ENCODE peak calls at places on chromosomes 13 and 19, in four cellular contexts. I, E, Y and H are unnamed samples.

GRCh38 chr19:2221250-2221831 is 14.8 kb downstream of the PLEKHJ1 start:
- DNase-seq in Y (no peak), E (no peak), I (peak), H (peak)

GRCh38 chr13:27135023-27135422 is 36.6 kb downstream of the USP12 start:
- DNase-seq in Y (no peak), E (no peak), I (no peak), H (no peak)

GRCh38 chr13:79455331-79455730 is 25.6 kb upstream of the NDFIP2 start:
- DNase-seq in Y (no peak), E (no peak), I (peak), H (no peak)

GRCh38 chr19:5711025-5711424 is 8.9 kb downstream of the LONP1 start:
- DNase-seq in Y (no peak), I (no peak), E (no peak), H (no peak)

GRCh38 chr19:57708641-57709354 is at the start of gene ZNF154:
- DNase-seq in I (peak), E (no peak), Y (peak), H (peak)

GRCh38 chr13:45827318-45827717 is 24.2 kb downstream of the SIAH3 start:
- DNase-seq in Y (no peak), E (no peak), I (no peak), H (no peak)

GRCh38 chr13:45630791-45631190 is 15.3 kb upstream of the ERICH6B start:
- DNase-seq in Y (no peak), I (no peak), E (no peak), H (no peak)

GRCh38 chr13:109833940-109834339 is 47.6 kb upstream of the IRS2 start:
- DNase-seq in I (no peak), E (no peak), Y (no peak), H (no peak)

GRCh38 chr13:97435297-97435682 is 1.3 kb downstream of the RAP2A start:
- DNase-seq in I (no peak), Y (no peak), E (no peak), H (no peak)

GRCh38 chr13:90800082-90800746 is 547.3 kb upstream of the MIR17HG start:
- DNase-seq in E (peak), I (no peak), Y (peak), H (no peak)

GRCh38 chr13:25967144-25967543 is 84.7 kb downstream of the SHISA2 start:
- DNase-seq in Y (no peak), I (no peak), E (no peak), H (no peak)

GRCh38 chr19:45087531-45087930 is 5.4 kb upstream of the PPP1R37 start:
- DNase-seq in Y (peak), I (no peak), E (no peak), H (no peak)

GRCh38 chr13:21020581-21020980 is 40.8 kb downstream of the LATS2 start:
- DNase-seq in E (peak), I (no peak), Y (no peak), H (no peak)

GRCh38 chr19:50580970-50581636 is 12.9 kb upstream of the LRRC4B start:
- DNase-seq in Y (no peak), I (no peak), E (no peak), H (no peak)

GRCh38 chr19:50829801-50830200 is 3.6 kb downstream of the KLK15 start:
- DNase-seq in Y (no peak), E (no peak), I (no peak), H (no peak)

GRCh38 chr13:62418872-62419271 is 1003.2 kb upstream of the PCDH20 start:
- DNase-seq in Y (no peak), I (no peak), E (no peak), H (no peak)

GRCh38 chr13:43675577-43675976 is 111.2 kb downstream of the ENOX1 start:
- DNase-seq in E (no peak), I (no peak), Y (no peak), H (no peak)

GRCh38 chr13:35144496-35144895 is 202.4 kb downstream of the NBEA start:
- DNase-seq in E (no peak), Y (no peak), I (peak), H (no peak)

GRCh38 chr13:47332149-47332548 is 435.3 kb upstream of the HTR2A start:
- DNase-seq in I (no peak), E (no peak), Y (no peak), H (no peak)

GRCh38 chr19:50723735-50724521 is 764 bp downstream of the CLEC11A start:
- DNase-seq in E (no peak), I (no peak), Y (peak), H (no peak)

GRCh38 chr13:67515895-67516294 is 285.8 kb upstream of the PCDH9 start:
- DNase-seq in I (peak), Y (no peak), E (no peak), H (peak)

GRCh38 chr13:105442941-105443340 is 1092.5 kb downstream of the EFNB2 start:
- DNase-seq in Y (no peak), I (peak), E (no peak), H (peak)

GRCh38 chr19:46368116-46368515 is 21.2 kb downstream of the PPP5C start:
- DNase-seq in Y (no peak), I (no peak), E (no peak), H (no peak)

GRCh38 chr19:45076029-45076850 is at the start of gene ZNF296:
- DNase-seq in I (no peak), E (peak), Y (peak), H (no peak)

GRCh38 chr19:38081547-38082255 is 142.3 kb downstream of the DPF1 start:
- DNase-seq in I (no peak), E (no peak), Y (no peak), H (no peak)

GRCh38 chr13:46149272-46150133 is 32.5 kb downstream of the LCP1 start:
- DNase-seq in Y (no peak), E (no peak), I (peak), H (peak)

GRCh38 chr13:44930907-44931676 is 58.2 kb downstream of the NUFIP1 start:
- DNase-seq in Y (no peak), I (peak), E (no peak), H (no peak)

GRCh38 chr19:43820098-43820860 is 6.8 kb upstream of the ZNF283 start:
- DNase-seq in E (no peak), Y (no peak), I (peak), H (no peak)

GRCh38 chr19:30207357-30207756 is 164.8 kb upstream of the ZNF536 start:
- DNase-seq in I (no peak), Y (no peak), E (no peak), H (no peak)

GRCh38 chr13:27792393-27793218 is at the start of gene GSX1:
- DNase-seq in I (peak), Y (peak), E (peak), H (peak)

GRCh38 chr19:47375694-47376588 is 26.8 kb downstream of the DHX34 start:
- DNase-seq in I (no peak), Y (no peak), E (no peak), H (no peak)

GRCh38 chr19:53333071-53333465 is 481 bp upstream of the ZNF845 start:
- DNase-seq in E (peak), Y (peak), I (peak), H (peak)

GRCh38 chr13:44903596-44903995 is 85.7 kb downstream of the NUFIP1 start:
- DNase-seq in I (peak), E (peak), Y (no peak), H (peak)

GRCh38 chr19:19460761-19461265 is 54.5 kb downstream of the TSSK6 start:
- DNase-seq in E (peak), Y (no peak), I (no peak), H (no peak)

GRCh38 chr19:39467941-39468340 is 12.7 kb upstream of the TIMM50 start:
- DNase-seq in Y (no peak), E (no peak), I (no peak), H (no peak)

GRCh38 chr13:113863511-113864302 is at the start of gene GAS6:
- DNase-seq in Y (no peak), I (no peak), E (no peak), H (no peak)

GRCh38 chr19:14472202-14472961 is 2.8 kb downstream of the PTGER1 start:
- DNase-seq in I (no peak), Y (peak), E (peak), H (no peak)

GRCh38 chr19:45130888-45131615 is 29.7 kb downstream of the NKPD1 start:
- DNase-seq in E (no peak), I (no peak), Y (no peak), H (no peak)

GRCh38 chr19:10516671-10517286 is 468 bp downstream of the S1PR5 start:
- DNase-seq in Y (no peak), I (peak), E (no peak), H (no peak)

GRCh38 chr13:47146136-47146535 is 249.3 kb upstream of the HTR2A start:
- DNase-seq in E (no peak), I (no peak), Y (no peak), H (peak)

GRCh38 chr19:48837081-48837524 is 812 bp upstream of the HSD17B14 start:
- DNase-seq in I (peak), E (peak), Y (peak), H (no peak)

GRCh38 chr19:48835734-48836088 is 580 bp downstream of the HSD17B14 start:
- DNase-seq in E (peak), I (peak), Y (peak), H (no peak)

GRCh38 chr19:48837586-48838191 is 1.4 kb upstream of the HSD17B14 start:
- DNase-seq in E (no peak), Y (no peak), I (no peak), H (no peak)

GRCh38 chr19:48833977-48834376 is 2.3 kb downstream of the HSD17B14 start:
- DNase-seq in Y (no peak), E (no peak), I (no peak), H (no peak)

DNA sequence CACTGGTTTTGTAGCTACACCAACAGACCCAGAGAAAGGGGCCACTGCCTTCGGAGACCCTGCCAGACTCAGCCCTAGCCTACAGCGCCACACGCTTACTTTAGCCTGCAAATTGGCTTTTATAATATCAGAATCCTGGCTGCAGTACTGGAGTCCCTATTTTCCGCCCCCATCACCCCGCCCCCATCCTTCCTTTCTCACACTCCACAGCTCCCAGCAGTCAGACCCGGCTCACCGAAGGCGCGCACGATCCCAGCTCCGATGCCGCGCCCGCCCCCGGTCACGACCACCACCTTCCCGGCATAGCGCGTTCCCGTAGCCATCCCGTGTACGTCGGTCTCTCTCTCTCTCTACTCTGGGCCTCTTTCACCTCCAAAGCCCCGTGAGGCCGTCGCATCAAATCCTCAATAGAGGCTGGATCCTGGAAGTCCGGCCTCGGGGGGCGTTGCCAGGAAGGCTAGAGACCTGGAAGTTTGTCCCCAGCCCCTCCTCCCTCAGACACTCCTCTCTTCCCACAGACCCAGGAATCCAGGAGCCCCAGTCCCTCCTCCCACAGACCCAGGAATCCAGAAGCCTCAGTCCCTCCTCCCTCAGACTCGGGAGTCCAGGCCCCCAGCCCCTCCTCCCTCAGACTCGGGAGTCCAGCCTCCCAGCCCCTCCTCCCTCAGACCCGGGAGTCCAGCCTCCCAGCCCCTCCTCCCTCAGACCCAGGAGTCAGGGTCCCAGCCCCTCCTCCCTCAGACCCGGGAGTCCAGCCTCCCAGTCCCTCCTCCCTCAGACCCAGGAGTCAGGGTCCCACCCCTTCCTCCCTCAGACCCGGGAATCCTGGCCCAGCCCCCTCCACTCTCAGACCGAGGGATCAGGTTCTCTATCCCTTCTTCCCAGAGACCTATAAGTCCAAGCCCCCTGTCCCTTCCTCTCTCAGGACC is at the start of gene HSD17B14:
- DNase-seq in I (peak), E (peak), Y (no peak), H (no peak)
- H3K4me3 ChIP-seq in I (peak), E (peak), Y (no peak), H (peak)

DNA sequence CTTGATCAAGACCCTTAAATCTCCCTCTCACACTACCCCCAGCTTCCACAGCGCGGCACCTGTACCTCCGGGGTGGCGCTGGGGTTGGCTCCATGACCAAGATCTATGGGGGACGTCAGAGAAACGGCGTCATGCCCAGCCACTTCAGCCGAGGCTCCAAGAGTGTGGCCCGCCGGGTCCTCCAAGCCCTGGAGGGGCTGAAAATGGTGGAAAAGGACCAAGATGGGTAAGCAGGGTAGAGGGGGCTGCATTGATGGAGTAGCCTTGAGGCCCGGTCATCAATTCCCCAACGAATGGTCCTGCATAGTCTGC is 8.1 kb upstream of the CD79A start:
- DNase-seq in I (no peak), E (no peak), Y (no peak), H (no peak)
- H3K4me3 ChIP-seq in I (no peak), E (no peak), Y (no peak), H (no peak)

DNA sequence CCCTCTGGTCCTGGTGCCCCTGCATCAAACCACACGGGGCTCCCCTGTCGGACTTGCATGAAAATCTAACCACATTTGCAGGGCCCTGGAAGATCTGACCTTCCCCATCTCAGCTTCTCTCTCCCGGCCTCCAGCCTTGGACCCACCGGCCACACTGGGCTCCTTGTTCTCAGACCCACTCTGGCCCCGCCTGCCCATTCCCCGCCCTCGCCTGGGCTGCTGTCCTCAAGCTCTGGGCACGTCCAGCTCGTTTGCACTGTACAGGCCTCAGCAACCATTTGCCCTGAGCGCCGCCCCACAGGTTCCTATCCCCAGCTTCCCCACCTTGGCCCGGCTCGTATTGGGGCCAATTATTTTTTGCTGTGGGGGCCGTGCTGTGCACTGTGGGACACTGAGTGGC is 10.6 kb downstream of the MYO9B start:
- DNase-seq in E (no peak), I (no peak), Y (no peak), H (no peak)
- H3K4me3 ChIP-seq in E (no peak), I (no peak), Y (no peak), H (no peak)

GRCh38 chr19:48595171-48595570 is 11.4 kb upstream of the SPACA4 start:
- DNase-seq in I (no peak), E (no peak), Y (no peak), H (no peak)

GRCh38 chr19:48598996-48599626 is 7.4 kb upstream of the SPACA4 start:
- DNase-seq in E (no peak), I (no peak), Y (no peak), H (no peak)

GRCh38 chr19:48596679-48597465 is 9.7 kb upstream of the SPACA4 start:
- DNase-seq in Y (no peak), E (no peak), I (no peak), H (no peak)

GRCh38 chr19:48595833-48596232 is 10.7 kb upstream of the SPACA4 start:
- DNase-seq in Y (no peak), I (no peak), E (no peak), H (no peak)

DNA sequence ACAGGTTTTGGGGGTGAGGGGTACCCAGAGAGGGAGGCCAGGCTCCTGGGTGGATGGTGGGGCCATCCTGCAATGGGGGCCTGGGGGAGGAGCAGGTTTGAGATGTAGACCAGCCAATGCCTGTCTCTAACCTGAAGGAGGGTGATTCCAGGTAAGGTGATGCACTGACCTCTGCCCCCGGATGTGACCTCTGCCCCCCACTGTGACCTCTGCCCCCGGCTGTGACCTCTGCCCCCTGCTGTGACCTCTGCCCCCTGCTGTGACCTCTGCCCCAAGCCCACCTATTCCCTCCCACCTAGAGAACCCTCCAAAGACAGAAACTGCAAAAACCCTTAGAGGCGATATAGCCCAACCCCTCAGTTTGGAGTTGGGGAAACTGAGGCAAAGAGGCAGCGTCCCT is 10.3 kb upstream of the SPACA4 start:
- DNase-seq in I (no peak), Y (no peak), E (no peak), H (no peak)
- H3K4me3 ChIP-seq in I (no peak), Y (no peak), E (no peak), H (no peak)

GRCh38 chr19:4373601-4374441 is 26.5 kb downstream of the SH3GL1 start:
- DNase-seq in Y (no peak), I (no peak), E (peak), H (no peak)
- H3K4me3 ChIP-seq in Y (no peak), I (no peak), E (peak), H (no peak)

GRCh38 chr13:37806666-37807065 is 62.9 kb downstream of the TRPC4 start:
- DNase-seq in Y (no peak), I (no peak), E (no peak), H (no peak)
- H3K4me3 ChIP-seq in Y (no peak), I (no peak), E (no peak), H (no peak)

DNA sequence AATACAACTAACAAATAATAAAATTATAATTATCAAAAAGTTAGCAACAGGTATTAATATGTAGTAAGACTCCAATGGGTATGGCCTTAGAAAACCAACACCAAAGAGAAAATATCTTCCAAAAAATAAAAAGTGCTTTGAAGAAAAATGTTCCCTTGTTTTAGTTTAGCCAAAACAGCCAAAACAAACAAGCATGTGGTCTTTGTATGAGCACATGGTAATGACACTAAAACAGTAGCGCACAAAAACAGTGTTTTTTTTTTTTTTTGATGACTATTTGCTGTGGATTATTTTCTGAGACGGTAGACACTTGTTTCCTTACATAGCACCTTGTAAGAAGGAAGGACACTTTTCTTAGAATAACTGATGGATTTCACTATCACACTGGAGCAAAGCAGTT is 459.3 kb downstream of the ITGBL1 start:
- DNase-seq in Y (no peak), I (no peak), E (no peak), H (no peak)
- H3K4me3 ChIP-seq in Y (no peak), I (no peak), E (no peak), H (no peak)